ENCODE peak calls at places on chromosome 9, in nine cellular contexts. R is non-pigmented ciliary epithelial cell; I is NCI-H774; N is HCEC 1CT; Y is activated CD4-positive, CD25-positive, alpha-beta regulatory T cell treated with anti-CD3 and anti-CD28 coated beads, Interleukin-2, amount 50 U/mL, for 16 hours; S is NCI-H748 treated with DMSO at 0.1 percent for 48 hours; O is activated T-cell treated with anti-CD3 and anti-CD28 coated beads, Interleukin-2, amount 50 U/mL, for 24 hours; L is HuH-7; H is caudate nucleus. Q is an unnamed sample.

GRCh38 chr9:37954581-37954981 is 50.7 kb upstream of the SLC25A51 start:
- DNase-seq in S (no peak), L (no peak), R (no peak), O (no peak), Y (no peak), H (no peak), N (no peak), I (no peak), Q (no peak)

GRCh38 chr9:82332774-82333152 is 344.2 kb downstream of the SPATA31D1 start:
- DNase-seq in O (no peak), I (peak), S (peak), N (no peak), H (no peak), L (no peak), Y (no peak), R (no peak), Q (no peak)

GRCh38 chr9:125763373-125763772 is 16.2 kb downstream of the PBX3 start:
- DNase-seq in I (peak), R (no peak), H (no peak), Y (no peak), N (peak), O (no peak), L (no peak), S (peak), Q (peak)

GRCh38 chr9:20838218-20838617 is 154.2 kb downstream of the FOCAD start:
- DNase-seq in H (no peak), I (peak), R (no peak), S (no peak), L (no peak), N (peak), O (no peak), Y (no peak), Q (no peak)

GRCh38 chr9:120043448-120043847 is 536.5 kb downstream of the CDK5RAP2 start:
- DNase-seq in R (no peak), N (no peak), L (no peak), I (peak), S (no peak), Y (no peak), O (no peak), H (peak), Q (peak)

GRCh38 chr9:115594551-115594950 is 476.6 kb upstream of the TNC start:
- DNase-seq in I (no peak), H (no peak), Y (no peak), R (no peak), N (no peak), S (no peak), L (no peak), O (no peak), Q (no peak)

GRCh38 chr9:95073042-95073607 is 244.4 kb downstream of the FANCC start:
- DNase-seq in Y (no peak), O (no peak), L (peak), S (no peak), R (no peak), H (no peak), N (peak), I (no peak), Q (no peak)

GRCh38 chr9:36823934-36824333 is 210.1 kb downstream of the PAX5 start:
- DNase-seq in L (no peak), S (no peak), R (no peak), H (no peak), I (no peak), Y (no peak), O (no peak), N (no peak), Q (no peak)

GRCh38 chr9:83199240-83199639 is 136.3 kb upstream of the RASEF start:
- DNase-seq in H (no peak), O (no peak), R (peak), S (peak), Y (no peak), N (no peak), L (peak), I (peak), Q (peak)

GRCh38 chr9:122246666-122247065 is 17.9 kb upstream of the LHX6 start:
- DNase-seq in H (no peak), I (no peak), S (no peak), Y (no peak), O (no peak), N (no peak), R (no peak), L (no peak), Q (no peak)

GRCh38 chr9:126860077-126860756 is at the start of gene ZBTB34:
- DNase-seq in S (peak), I (peak), H (no peak), L (peak), Y (peak), O (peak), N (peak), R (no peak), Q (peak)

GRCh38 chr9:14313951-14314423 is at the start of gene NFIB:
- DNase-seq in I (peak), O (peak), Y (no peak), R (no peak), N (no peak), S (no peak), L (no peak), H (no peak), Q (peak)

GRCh38 chr9:14400658-14400995 is 86.7 kb upstream of the NFIB start:
- DNase-seq in H (peak), I (peak), O (no peak), S (peak), R (no peak), N (peak), L (peak), Y (no peak), Q (peak)